ENCODE peak calls at places on chromosomes 1 and 21, in five cellular contexts. W is RCC 7860; Y is stimulated activated CD4-positive, alpha-beta T cell treated with anti-CD3 and anti-CD28 coated beads, Interleukin-1b, Interleukin-23, amount 100 ng/mL, for 1 hour; V is breast epithelium; C is foreskin keratinocyte. Z is an unnamed sample.

GRCh38 chr1:207389728-207390464 is 64.2 kb upstream of the CR2 start:
- DNase-seq in W (peak), Y (no peak), V (no peak), C (peak), Z (no peak)

GRCh38 chr1:47643506-47644215 is 205.8 kb downstream of the FOXD2 start:
- DNase-seq in W (no peak), Y (no peak), V (no peak), C (no peak), Z (no peak)

GRCh38 chr21:43723648-43724047 is 4.7 kb downstream of the PDXK start:
- DNase-seq in W (no peak), Y (no peak), V (no peak), C (no peak), Z (no peak)

GRCh38 chr1:154736840-154737239 is 128.9 kb upstream of the ADAR start:
- DNase-seq in W (peak), Y (no peak), V (no peak), C (no peak), Z (no peak)

GRCh38 chr1:192595299-192595698 is 19.7 kb downstream of the RGS1 start:
- DNase-seq in W (no peak), Y (no peak), V (no peak), C (no peak), Z (no peak)

GRCh38 chr1:81437213-81437612 is 363.5 kb upstream of the ADGRL2 start:
- DNase-seq in W (no peak), Y (no peak), V (no peak), C (no peak), Z (no peak)

GRCh38 chr1:31792541-31792940 is 23.3 kb downstream of the SPOCD1 start:
- DNase-seq in W (no peak), Y (no peak), V (no peak), C (no peak), Z (no peak)

GRCh38 chr1:51784997-51785421 is 93.5 kb downstream of the NRDC start:
- DNase-seq in W (no peak), Y (no peak), V (no peak), C (no peak), Z (no peak)

GRCh38 chr1:76759950-76760349 is 107.3 kb upstream of the ST6GALNAC5 start:
- DNase-seq in W (peak), Y (no peak), V (no peak), C (peak), Z (no peak)

GRCh38 chr1:87333692-87334347 is 5.1 kb downstream of the LMO4 start:
- DNase-seq in W (no peak), Y (no peak), V (no peak), C (no peak), Z (no peak)

GRCh38 chr1:94044290-94044790 is 76.6 kb downstream of the ABCA4 start:
- DNase-seq in W (no peak), Y (no peak), V (peak), C (no peak), Z (no peak)

GRCh38 chr21:41431788-41432548 is 5.9 kb downstream of the MX1 start:
- DNase-seq in W (no peak), Y (no peak), V (no peak), C (no peak), Z (peak)

GRCh38 chr1:169692766-169693460 is 18.5 kb downstream of the SELL start:
- DNase-seq in W (no peak), Y (no peak), V (no peak), C (no peak), Z (no peak)

GRCh38 chr1:231421616-231421970 is 494 bp downstream of the EGLN1 start:
- DNase-seq in W (no peak), Y (peak), V (no peak), C (no peak), Z (no peak)

GRCh38 chr1:24117722-24118409 is 5.9 kb upstream of the MYOM3 start:
- DNase-seq in W (peak), Y (no peak), V (no peak), C (peak), Z (no peak)

GRCh38 chr21:41705546-41706262 is 61.1 kb downstream of the RIPK4 start:
- DNase-seq in W (no peak), Y (no peak), V (no peak), C (no peak), Z (no peak)

GRCh38 chr1:10074059-10074854 is 41.5 kb downstream of the UBE4B start:
- DNase-seq in W (peak), Y (peak), V (no peak), C (peak), Z (no peak)

GRCh38 chr1:48675251-48675650 is 101.4 kb downstream of the BEND5 start:
- DNase-seq in W (no peak), Y (no peak), V (no peak), C (no peak), Z (no peak)

GRCh38 chr21:31909153-31909771 is 36.4 kb downstream of the HUNK start:
- DNase-seq in W (no peak), Y (no peak), V (no peak), C (no peak), Z (no peak)

GRCh38 chr21:39452965-39453332 is 1.2 kb downstream of the SH3BGR start:
- DNase-seq in W (no peak), Y (no peak), V (no peak), C (no peak), Z (no peak)

GRCh38 chr1:37930246-37931142 is 16.4 kb downstream of the INPP5B start:
- DNase-seq in W (no peak), Y (no peak), V (no peak), C (no peak), Z (no peak)

GRCh38 chr1:8477199-8477982 is 159.5 kb downstream of the SLC45A1 start:
- DNase-seq in W (peak), Y (no peak), V (no peak), C (no peak), Z (peak)

GRCh38 chr21:29933088-29933487 is 6.7 kb downstream of the GRIK1 start:
- DNase-seq in W (no peak), Y (no peak), V (no peak), C (no peak), Z (no peak)

GRCh38 chr1:222898191-222898527 is 83.3 kb downstream of the DISP1 start:
- DNase-seq in W (no peak), Y (no peak), V (no peak), C (no peak), Z (no peak)

GRCh38 chr1:111705841-111706240 is 33.4 kb downstream of the INKA2 start:
- DNase-seq in W (no peak), Y (no peak), V (no peak), C (no peak), Z (no peak)

GRCh38 chr21:40837456-40837855 is 9.5 kb downstream of the DSCAM start:
- DNase-seq in W (no peak), Y (no peak), V (no peak), C (peak), Z (no peak)

GRCh38 chr21:43882952-43883492 is 18.0 kb downstream of the AGPAT3 start:
- DNase-seq in W (no peak), Y (no peak), V (no peak), C (no peak), Z (no peak)

GRCh38 chr1:98761238-98761637 is 99.7 kb downstream of the SNX7 start:
- DNase-seq in W (no peak), Y (no peak), V (no peak), C (no peak), Z (no peak)

GRCh38 chr21:38244885-38245869 is 11.6 kb upstream of the KCNJ15 start:
- DNase-seq in W (peak), Y (peak), V (no peak), C (peak), Z (no peak)

GRCh38 chr1:54158071-54158470 is 5.3 kb upstream of the CDCP2 start:
- DNase-seq in W (peak), Y (no peak), V (no peak), C (no peak), Z (no peak)

GRCh38 chr1:211352985-211353515 is 26.4 kb downstream of the TRAF5 start:
- DNase-seq in W (peak), Y (peak), V (no peak), C (no peak), Z (no peak)

Z was measured in osteocyte.